ENCODE peak calls at places on chromosomes 5 and 9, in seven cellular contexts. T is neural crest cell; C is GM04504; Q is SK-MEL-5; H is T-helper 2 cell; Y is posterior vena cava; O is Jurkat, Clone E6-1. M is an unnamed sample.

GRCh38 chr5:90528704-90529233 is 615 bp downstream of the LYSMD3 start:
- DNase-seq in T (no peak), C (no peak), Q (peak; percentile 13), H (no peak), Y (no peak), O (no peak), M (no peak)

GRCh38 chr5:150789943-150790611 is 11.5 kb downstream of the SMIM3 start:
- DNase-seq in T (no peak), C (peak; percentile 96), Q (peak; percentile 92), H (peak; percentile 20), Y (peak; percentile 84), O (peak; percentile 87), M (peak; percentile 41)

GRCh38 chr5:120344181-120344580 is 119.9 kb upstream of the PRR16 start:
- DNase-seq in T (no peak), C (no peak), Q (no peak), H (no peak), Y (no peak), O (no peak), M (no peak)

GRCh38 chr5:33299621-33300208 is 141.1 kb upstream of the TARS1 start:
- DNase-seq in T (no peak), C (peak; percentile 47), Q (peak; percentile 91), H (no peak), Y (no peak), O (peak; percentile 9), M (no peak)

GRCh38 chr5:126535856-126536545 is 59.0 kb downstream of the ALDH7A1 start:
- DNase-seq in T (no peak), C (no peak), Q (no peak), H (no peak), Y (no peak), O (no peak), M (no peak)

GRCh38 chr5:58968350-58968749 is 385.5 kb downstream of the RAB3C start:
- DNase-seq in T (no peak), C (no peak), Q (no peak), H (no peak), Y (no peak), O (no peak), M (no peak)

GRCh38 chr5:148379340-148379739 is 4.4 kb upstream of the FBXO38 start:
- DNase-seq in T (no peak), C (no peak), Q (no peak), H (no peak), Y (no peak), O (no peak), M (no peak)

GRCh38 chr5:135073771-135074345 is 39.8 kb upstream of the PITX1 start:
- DNase-seq in T (no peak), C (no peak), Q (no peak), H (no peak), Y (peak; percentile 64), O (no peak), M (no peak)

GRCh38 chr9:88932766-88933165 is 58.5 kb upstream of the S1PR3 start:
- DNase-seq in T (no peak), C (no peak), Q (peak; percentile 82), H (no peak), Y (no peak), O (no peak), M (peak; percentile 82)

GRCh38 chr9:6869081-6869948 is 111.5 kb downstream of the KDM4C start:
- DNase-seq in T (no peak), C (no peak), Q (no peak), H (no peak), Y (no peak), O (no peak), M (peak; percentile 45)

GRCh38 chr9:135514342-135515082 is 6.7 kb upstream of the LCN1 start:
- DNase-seq in T (no peak), C (no peak), Q (no peak), H (no peak), Y (peak; percentile 32), O (no peak), M (peak; percentile 11)

M was measured in H9.